ENCODE peak calls at places on chromosomes 4 and X, in nine cellular contexts. W is mucosa of gallbladder; B is stimulated activated CD4-positive, alpha-beta T cell treated with anti-CD3 and anti-CD28 coated beads, Interleukin-15, amount 100 ng/mL, for 24 hours; V is effector CD4-positive, alpha-beta T cell; N is HuH-7.5; U is stimulated activated CD8-positive, alpha-beta memory T cell treated with anti-CD3 and anti-CD28 coated beads, Interleukin-12 subunit alpha, Interleukin-12 subunit beta, amount 100 ng/mL, for 1 hour; P is endodermal cell; X is HFF-Myc; A is AG10803. L is an unnamed sample.

GRCh38 chr4:132299866-132300265 is 849.2 kb upstream of the PCDH10 start:
- DNase-seq in W (no peak), B (no peak), V (no peak), N (no peak), U (no peak), P (no peak), X (no peak), A (no peak), L (no peak)

GRCh38 chr4:108693211-108693610 is 42.8 kb downstream of the OSTC start:
- DNase-seq in W (no peak), B (no peak), V (no peak), N (no peak), U (no peak), P (no peak), X (no peak), A (no peak), L (no peak)

GRCh38 chr4:70818173-70818856 is 21.4 kb downstream of the GRSF1 start:
- DNase-seq in W (no peak), B (no peak), V (no peak), N (no peak), U (no peak), P (no peak), X (no peak), A (no peak), L (no peak)

GRCh38 chr4:103091601-103092223 is 7.9 kb downstream of the BDH2 start:
- DNase-seq in W (peak), B (peak), V (peak), N (no peak), U (no peak), P (peak), X (no peak), A (peak), L (peak)

GRCh38 chr4:100093091-100093866 is 97.0 kb downstream of the DDIT4L start:
- DNase-seq in W (peak), B (peak), V (peak), N (peak), U (peak), P (peak), X (peak), A (peak), L (peak)

GRCh38 chrX:40176979-40177430 is 79.2 kb upstream of the BCOR start:
- DNase-seq in W (no peak), B (no peak), V (no peak), N (no peak), U (no peak), P (peak), X (no peak), A (no peak), L (no peak)

GRCh38 chr4:154049457-154050181 is 260.7 kb upstream of the SFRP2 start:
- DNase-seq in W (no peak), B (peak), V (no peak), N (no peak), U (no peak), P (peak), X (no peak), A (peak), L (no peak)

GRCh38 chr4:140012688-140013087 is 141.3 kb downstream of the MAML3 start:
- DNase-seq in W (peak), B (peak), V (peak), N (peak), U (peak), P (peak), X (peak), A (peak), L (peak)

GRCh38 chr4:71497078-71497477 is 158.3 kb downstream of the SLC4A4 start:
- DNase-seq in W (no peak), B (no peak), V (no peak), N (no peak), U (no peak), P (no peak), X (no peak), A (no peak), L (no peak)

GRCh38 chr4:122548452-122548851 is 72.4 kb downstream of the IL21 start:
- DNase-seq in W (no peak), B (peak), V (no peak), N (no peak), U (no peak), P (no peak), X (no peak), A (no peak), L (no peak)

GRCh38 chr4:83618991-83619390 is 83.1 kb downstream of the GPAT3 start:
- DNase-seq in W (no peak), B (no peak), V (no peak), N (no peak), U (no peak), P (no peak), X (no peak), A (peak), L (no peak)

GRCh38 chrX:109537324-109537665 is 651 bp downstream of the NXT2 start:
- DNase-seq in W (peak), B (no peak), V (no peak), N (peak), U (no peak), P (no peak), X (peak), A (peak), L (no peak)

GRCh38 chr4:85474818-85475630 is at the start of gene ARHGAP24:
- DNase-seq in W (peak), B (peak), V (no peak), N (peak), U (no peak), P (peak), X (peak), A (peak), L (peak)

L was measured in memory B cell.